ENCODE peak calls at places on chromosomes 1 and 21, in eight cellular contexts. V is GM23248, C is GM23338, J is endothelial cell of umbilical vein, A is HepG2, S is DND-41, N is keratinocyte, D is HCT116. X is an unnamed sample. For H3K36me3, the result is how much of the 10 kb centered on the place peaks cover.

GRCh38 chr1:247146671-247147070 is 25.1 kb downstream of the ZNF124 start:
- DNase-seq in V (no peak), C (peak), S (no peak), N (no peak), D (no peak), J (no peak), A (peak), X (no peak)

GRCh38 chr1:228365321-228366061 is 41.1 kb downstream of the TRIM11 start:
- DNase-seq in N (no peak), J (no peak), D (no peak), A (no peak), S (no peak), C (no peak), V (no peak), X (no peak)

GRCh38 chr1:64873576-64873975 is 92.8 kb downstream of the JAK1 start:
- DNase-seq in A (no peak), C (no peak), N (no peak), S (no peak), D (no peak), V (no peak), J (no peak), X (no peak)

GRCh38 chr1:48206371-48206770 is 16.1 kb upstream of the SLC5A9 start:
- DNase-seq in A (no peak), N (no peak), D (no peak), J (no peak), S (no peak), C (no peak), V (no peak), X (no peak)

GRCh38 chr1:218242171-218242570 is 42.9 kb upstream of the RRP15 start:
- DNase-seq in N (no peak), C (no peak), J (no peak), A (no peak), V (no peak), D (peak), S (no peak), X (peak)

GRCh38 chr1:2415801-2416208 is 3.4 kb upstream of the PEX10 start:
- DNase-seq in A (no peak), V (no peak), D (no peak), J (no peak), N (no peak), S (peak), C (no peak), X (no peak)

GRCh38 chr1:200894712-200895447 is at the start of gene INAVA:
- DNase-seq in V (no peak), C (peak), D (peak), J (no peak), S (no peak), A (no peak), N (peak), X (no peak)

GRCh38 chr21:15289896-15290841 is 225.4 kb upstream of the NRIP1 start:
- DNase-seq in S (no peak), V (peak), A (peak), C (peak), N (no peak), J (no peak), D (no peak), X (no peak)

GRCh38 chr21:42568834-42569731 is 55.4 kb downstream of the SLC37A1 start:
- DNase-seq in V (no peak), N (no peak), J (no peak), S (no peak), D (no peak), A (no peak), C (no peak), X (no peak)

GRCh38 chr21:9756677-9757076 is 764.7 kb upstream of the TPTE start:
- DNase-seq in J (no peak), A (no peak), S (no peak), N (no peak), C (no peak), D (no peak), V (no peak), X (no peak)

GRCh38 chr1:113057006-113057405 is 16.0 kb upstream of the LRIG2 start:
- DNase-seq in J (peak), D (no peak), V (no peak), A (no peak), N (no peak), S (no peak), C (peak), X (no peak)

GRCh38 chr1:27650527-27651175 is 15.7 kb upstream of the FGR start:
- DNase-seq in D (peak), S (no peak), N (no peak), J (peak), V (peak), A (peak), C (peak), X (peak)

GRCh38 chr1:196466656-196467055 is 141.6 kb downstream of the KCNT2 start:
- DNase-seq in J (no peak), C (no peak), N (peak), V (peak), D (peak), A (no peak), S (no peak), X (peak)

GRCh38 chr1:43337588-43337987 is at the start of gene MPL:
- DNase-seq in V (no peak), A (no peak), D (no peak), S (no peak), C (no peak), J (no peak), N (no peak), X (no peak)

GRCh38 chr1:116434849-116435248 is 61.8 kb downstream of the ATP1A1 start:
- DNase-seq in C (no peak), D (no peak), J (no peak), V (no peak), S (no peak), A (no peak), N (no peak), X (no peak)

GRCh38 chr1:240854367-240854766 is 242.4 kb upstream of the GREM2 start:
- DNase-seq in J (no peak), V (peak), D (no peak), S (no peak), N (no peak), C (no peak), A (no peak), X (peak)

GRCh38 chr1:8520483-8520966 is 202.6 kb downstream of the SLC45A1 start:
- DNase-seq in C (no peak), J (no peak), S (no peak), D (no peak), N (no peak), A (peak), V (no peak), X (peak)

GRCh38 chr1:96075704-96076455 is 645.7 kb upstream of the PTBP2 start:
- DNase-seq in A (no peak), D (no peak), C (no peak), J (peak), N (no peak), V (no peak), S (no peak), X (no peak)

GRCh38 chr1:39086386-39087108 is 60.4 kb downstream of the NDUFS5 start:
- DNase-seq in J (no peak), A (no peak), D (no peak), S (no peak), N (no peak), V (peak), C (no peak), X (peak)

GRCh38 chr1:3019516-3020051 is 1.7 kb upstream of the ACTRT2 start:
- DNase-seq in J (no peak), N (no peak), A (no peak), C (no peak), S (no peak), D (no peak), V (no peak), X (no peak)

GRCh38 chr1:88800382-88801051 is 90.8 kb downstream of the GTF2B start:
- DNase-seq in V (peak), D (no peak), A (peak), N (no peak), S (no peak), C (peak), J (peak), X (peak)

GRCh38 chr21:46119565-46120271 is 21.8 kb downstream of the COL6A2 start:
- DNase-seq in C (no peak), A (no peak), D (no peak), V (no peak), J (no peak), S (no peak), N (no peak), X (no peak)

GRCh38 chr1:226382030-226382429 is 25.9 kb downstream of the PARP1 start:
- DNase-seq in C (no peak), J (no peak), A (no peak), V (no peak), D (no peak), N (no peak), S (no peak), X (no peak)
- H3K36me3 ChIP-seq in C (half or more), J (under half), A (half or more), V (under half), D (half or more), N (under half), S (half or more), X (half or more)

GRCh38 chr21:45011911-45012660 is 62.3 kb upstream of the ADARB1 start:
- DNase-seq in N (no peak), S (no peak), V (peak), C (peak), J (peak), A (peak), D (peak), X (peak)
- TF ChIP-seq EZH2 in N (no peak), S (no peak), V (no peak), C (no peak), J (no peak), A (no peak), D (no peak), X (no peak)

GRCh38 chr1:205619376-205619775 is 12.4 kb downstream of the ELK4 start:
- DNase-seq in C (no peak), N (no peak), V (no peak), D (no peak), S (no peak), A (no peak), J (no peak), X (no peak)

GRCh38 chr1:205613854-205614412 is 17.9 kb downstream of the ELK4 start:
- DNase-seq in S (no peak), N (no peak), V (no peak), J (no peak), D (no peak), C (no peak), A (no peak), X (no peak)

GRCh38 chr1:205620269-205620668 is 11.5 kb downstream of the ELK4 start:
- DNase-seq in D (no peak), N (no peak), V (no peak), S (no peak), J (no peak), A (no peak), C (no peak), X (no peak)

GRCh38 chr1:205615789-205616188 is 16.0 kb downstream of the ELK4 start:
- DNase-seq in J (no peak), N (no peak), D (no peak), S (no peak), V (no peak), C (no peak), A (no peak), X (no peak)

DNA sequence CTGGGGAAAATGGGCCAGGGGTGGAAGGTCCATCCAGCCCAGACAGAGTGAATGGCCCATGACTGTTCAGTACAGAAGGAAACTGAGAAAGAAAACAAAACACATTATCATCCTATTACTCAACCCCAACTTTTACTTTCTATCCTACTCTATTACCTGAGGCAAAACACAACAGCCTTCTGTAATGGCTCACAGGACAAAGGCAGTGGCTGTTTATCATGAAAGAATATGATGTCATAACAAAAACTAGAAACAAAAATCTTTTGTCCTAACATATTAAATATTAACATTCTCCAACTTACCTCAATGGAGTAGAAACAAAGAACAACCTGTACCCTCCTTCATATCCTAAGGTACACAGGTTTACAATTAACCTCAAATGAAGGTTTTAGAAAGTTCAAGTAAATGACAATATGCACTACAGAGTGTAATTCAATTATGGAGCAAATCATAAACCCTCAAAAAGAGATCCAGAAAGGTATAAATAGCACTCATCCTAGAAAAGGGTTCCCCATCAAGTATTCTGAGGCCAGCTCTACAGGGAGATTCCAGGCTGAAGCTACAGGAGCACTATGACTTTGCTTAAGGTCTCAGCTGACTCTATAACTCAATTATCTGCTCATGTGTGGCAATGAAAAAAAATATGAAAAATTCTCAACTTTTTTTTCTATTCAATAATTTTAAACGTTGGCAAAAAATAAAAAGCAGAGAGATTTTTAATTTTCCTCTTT is 15.1 kb downstream of the ELK4 start:
- DNase-seq in N (no peak), C (no peak), V (no peak), D (no peak), J (no peak), S (no peak), A (peak), X (no peak)
- H3K36me3 ChIP-seq in N (under half), C (half or more), V (half or more), D (under half), J (under half), S (half or more), A (half or more), X (half or more)

GRCh38 chr1:180545991-180546390 is 12.8 kb upstream of the OVAAL start:
- DNase-seq in N (no peak), S (no peak), V (no peak), A (no peak), J (no peak), C (no peak), D (no peak), X (no peak)
- TF ChIP-seq EZH2 in N (no peak), S (no peak), V (no peak), A (no peak), J (no peak), C (no peak), D (no peak), X (no peak)

GRCh38 chr1:59845091-59845490 is 30.3 kb downstream of the HOOK1 start:
- DNase-seq in C (peak), A (no peak), S (no peak), V (no peak), N (no peak), J (no peak), D (no peak), X (no peak)

GRCh38 chr1:59852117-59852516 is 37.4 kb downstream of the HOOK1 start:
- DNase-seq in D (no peak), C (peak), A (no peak), V (no peak), N (no peak), J (no peak), S (no peak), X (no peak)

GRCh38 chr1:59846895-59847282 is 32.1 kb downstream of the HOOK1 start:
- DNase-seq in A (no peak), J (no peak), S (no peak), D (no peak), V (no peak), C (no peak), N (no peak), X (no peak)

GRCh38 chr1:59846209-59846894 is 31.6 kb downstream of the HOOK1 start:
- DNase-seq in D (no peak), N (no peak), C (no peak), J (no peak), S (no peak), A (no peak), V (no peak), X (no peak)
- H3K36me3 ChIP-seq in D (under half), N (under half), C (under half), J (under half), S (under half), A (under half), V (under half), X (under half)

GRCh38 chr1:220892086-220892376 is 12.8 kb downstream of the HLX start:
- DNase-seq in C (no peak), V (no peak), D (no peak), S (no peak), N (no peak), J (no peak), A (no peak), X (no peak)
- TF ChIP-seq EZH2 in C (no peak), V (no peak), D (no peak), S (no peak), N (no peak), J (no peak), A (no peak), X (no peak)

DNA sequence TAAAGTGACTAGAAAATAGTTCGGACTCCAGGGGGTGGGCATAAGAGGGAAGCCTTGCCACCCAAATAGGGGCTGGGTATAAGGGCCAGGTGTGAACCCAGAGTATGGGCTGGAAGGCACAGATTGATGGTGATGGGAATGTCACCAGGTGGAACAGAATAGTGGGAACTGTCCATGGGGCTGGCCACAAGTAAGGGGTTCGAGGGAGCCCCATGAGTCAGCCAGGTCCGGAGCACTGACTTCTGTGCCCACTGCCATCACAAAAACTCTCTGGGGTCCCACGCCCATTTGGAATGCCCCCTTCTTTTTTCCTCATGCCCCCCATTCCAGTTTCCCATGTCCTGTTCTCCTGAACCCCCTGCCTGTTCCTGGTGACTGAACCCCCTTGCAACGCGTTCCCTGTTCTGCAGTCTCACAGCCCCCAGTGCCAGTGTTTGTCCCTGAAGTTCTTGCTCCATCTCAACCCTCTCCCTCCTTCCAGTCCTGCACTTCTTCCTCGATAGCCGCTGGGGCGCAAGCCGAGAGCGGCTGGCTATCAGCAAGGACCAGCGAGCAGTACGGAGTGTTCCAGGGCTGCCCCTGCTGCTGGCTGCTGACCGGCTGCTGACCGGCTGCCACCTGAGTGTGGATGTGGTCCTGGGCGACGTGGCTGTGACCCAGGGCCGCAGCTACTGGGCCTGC is 7.9 kb downstream of the TRIM46 start:
- DNase-seq in V (no peak), S (no peak), A (no peak), J (no peak), D (no peak), N (no peak), C (no peak), X (no peak)
- H3K36me3 ChIP-seq in V (under half), S (under half), A (under half), J (under half), D (under half), N (under half), C (under half), X (under half)